ENCODE peak calls at places on chromosomes 1 and 21, in seven cellular contexts. N, E, Z, Y, U, K and F are unnamed samples.

GRCh38 chr1:3001471-3002348 is 19.6 kb upstream of the ACTRT2 start:
- DNase-seq in N (no peak), K (no peak), U (no peak), E (no peak), Y (no peak), Z (no peak), F (no peak)

GRCh38 chr21:42413500-42413899 is 9.8 kb downstream of the UBASH3A start:
- DNase-seq in U (no peak), N (no peak), K (no peak), Z (no peak), E (no peak), Y (no peak), F (peak; percentile 80)

GRCh38 chr1:39685071-39685470 is 6.2 kb downstream of the HPCAL4 start:
- DNase-seq in N (no peak), U (no peak), E (no peak), Y (no peak), K (no peak), Z (no peak), F (no peak)

GRCh38 chr1:163436133-163436532 is 114.4 kb downstream of the NUF2 start:
- DNase-seq in E (no peak), Y (no peak), U (no peak), Z (no peak), N (no peak), K (no peak), F (no peak)

GRCh38 chr1:162166934-162167615 is 97.6 kb downstream of the NOS1AP start:
- DNase-seq in E (no peak), N (no peak), U (no peak), Y (no peak), Z (no peak), K (peak; percentile 90), F (no peak)

GRCh38 chr1:150148834-150149489 is 754 bp upstream of the PLEKHO1 start:
- DNase-seq in U (no peak), N (no peak), K (peak; percentile 85), Z (peak; percentile 68), E (no peak), Y (no peak), F (no peak)

GRCh38 chr1:110032327-110032726 is 2.1 kb upstream of the STRIP1 start:
- DNase-seq in U (no peak), Z (no peak), K (no peak), Y (no peak), N (no peak), E (no peak), F (no peak)

GRCh38 chr21:42019101-42019605 is 9.0 kb upstream of the ZBTB21 start:
- DNase-seq in Z (no peak), E (no peak), U (no peak), K (peak; percentile 60), N (no peak), Y (no peak), F (no peak)

GRCh38 chr1:41661428-41662060 is 177.1 kb upstream of the EDN2 start:
- DNase-seq in Z (peak; percentile 73), K (peak; percentile 58), U (no peak), Y (no peak), E (no peak), N (no peak), F (peak; percentile 37)

GRCh38 chr1:234980657-234981396 is 147.8 kb downstream of the TOMM20 start:
- DNase-seq in K (no peak), Y (peak; percentile 97), E (peak; percentile 82), N (peak; percentile 96), U (peak; percentile 49), Z (no peak), F (peak; percentile 93)

GRCh38 chr1:55916480-55916879 is 662.9 kb downstream of the PLPP3 start:
- DNase-seq in N (no peak), Y (peak; percentile 90), Z (no peak), K (no peak), U (no peak), E (no peak), F (no peak)

GRCh38 chr1:112956503-112957132 is 622 bp upstream of the SLC16A1 start:
- DNase-seq in Z (peak; percentile 95), U (no peak), E (no peak), K (no peak), N (no peak), Y (no peak), F (peak; percentile 57)

GRCh38 chr1:32063261-32063681 is 9.5 kb upstream of the TMEM39B start:
- DNase-seq in E (no peak), K (peak; percentile 72), Z (peak; percentile 62), U (no peak), Y (peak; percentile 74), N (peak; percentile 60), F (no peak)

GRCh38 chr1:152870831-152871730 is 7.0 kb upstream of the SMCP start:
- DNase-seq in E (no peak), Z (peak; percentile 23), K (peak; percentile 60), U (no peak), N (peak; percentile 53), Y (peak; percentile 41), F (no peak)